ENCODE peak calls at places on chromosomes 13 and 19, in four cellular contexts. C, D, Q and J are unnamed samples. For H3K4me1, the result is how much of the 10 kb centered on the place peaks cover.

GRCh38 chr13:27607125-27607524 is 13.2 kb downstream of the LNX2 start:
- DNase-seq in C (peak), D (no peak), Q (peak), J (no peak)

GRCh38 chr19:8109890-8110662 is 39.3 kb downstream of the FBN3 start:
- DNase-seq in C (no peak), D (no peak), Q (no peak), J (no peak)

GRCh38 chr13:54185101-54185500 is 1156.5 kb downstream of the OLFM4 start:
- DNase-seq in C (no peak), D (no peak), Q (no peak), J (no peak)

GRCh38 chr13:47226516-47226915 is 329.7 kb upstream of the HTR2A start:
- DNase-seq in C (no peak), D (no peak), Q (no peak), J (no peak)

GRCh38 chr19:48624791-48625723 is 5.8 kb downstream of the SPHK2 start:
- DNase-seq in C (no peak), D (peak), Q (no peak), J (no peak)

GRCh38 chr19:57552432-57552831 is 7.2 kb downstream of the ZNF550 start:
- DNase-seq in C (no peak), D (no peak), Q (no peak), J (no peak)

GRCh38 chr13:46593403-46593802 is 40.4 kb downstream of the LRCH1 start:
- DNase-seq in C (no peak), D (no peak), Q (no peak), J (no peak)

GRCh38 chr13:23025848-23026608 is 154.8 kb upstream of the SGCG start:
- DNase-seq in C (no peak), D (no peak), Q (no peak), J (no peak)

GRCh38 chr13:94138831-94139230 is 340.7 kb downstream of the DCT start:
- DNase-seq in C (no peak), D (no peak), Q (no peak), J (no peak)

GRCh38 chr13:27977476-27978300 is 8.6 kb upstream of the CDX2 start:
- DNase-seq in C (peak), D (peak), Q (no peak), J (no peak)

GRCh38 chr13:102878491-102878890 is 32.7 kb downstream of the ERCC5 start:
- DNase-seq in C (no peak), D (peak), Q (no peak), J (no peak)

GRCh38 chr19:18781047-18781600 is 10.0 kb downstream of the COMP start:
- DNase-seq in C (no peak), D (no peak), Q (no peak), J (no peak)

GRCh38 chr19:1272423-1273262 is 2.7 kb upstream of the FAM174C start:
- DNase-seq in C (no peak), D (no peak), Q (no peak), J (peak)
- H3K4me1 ChIP-seq in C (half or more), D (half or more), Q (half or more), J (half or more)

GRCh38 chr13:44158055-44158655 is 215.5 kb upstream of the SERP2 start:
- DNase-seq in C (no peak), D (no peak), Q (no peak), J (no peak)

GRCh38 chr13:44160549-44161278 is 212.9 kb upstream of the SERP2 start:
- DNase-seq in C (no peak), D (no peak), Q (no peak), J (no peak)

GRCh38 chr13:44158741-44159632 is 214.6 kb upstream of the SERP2 start:
- DNase-seq in C (no peak), D (no peak), Q (no peak), J (no peak)

GRCh38 chr13:44157614-44158013 is 216.0 kb upstream of the SERP2 start:
- DNase-seq in C (no peak), D (no peak), Q (no peak), J (no peak)

DNA sequence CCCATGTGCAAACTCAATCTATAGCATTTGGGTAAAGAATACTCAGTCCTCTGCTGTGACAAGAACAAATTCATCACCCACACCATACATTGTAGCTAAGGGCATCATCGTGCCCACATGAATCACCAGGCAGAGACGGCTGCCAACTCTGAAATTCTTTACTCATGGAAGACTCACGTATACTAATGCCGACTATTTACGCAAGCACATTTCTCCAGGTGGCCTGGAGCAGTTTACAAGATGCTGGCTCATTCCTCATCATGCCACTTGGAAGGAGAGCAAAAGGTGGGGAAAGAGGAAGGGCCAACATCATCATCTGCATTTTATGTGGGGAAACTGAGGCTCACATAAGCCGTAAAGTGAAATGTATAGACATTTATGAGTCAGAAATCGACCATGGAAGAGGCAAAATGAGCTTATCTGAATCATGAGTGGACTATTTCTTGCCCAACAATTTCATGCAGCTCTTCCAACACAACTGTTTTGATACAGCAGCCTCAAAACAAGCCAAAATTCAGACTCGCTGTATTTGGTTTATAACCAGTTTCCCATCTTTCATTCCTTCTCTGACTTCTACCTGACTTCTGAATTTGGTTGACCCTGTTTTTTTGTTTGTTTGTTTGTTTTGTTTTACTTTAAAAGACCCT is 213.9 kb upstream of the SERP2 start:
- DNase-seq in C (peak), D (no peak), Q (no peak), J (peak)
- H3K27ac ChIP-seq in C (peak), D (no peak), Q (no peak), J (no peak)

GRCh38 chr13:45257638-45258338 is 56.9 kb upstream of the KCTD4 start:
- DNase-seq in C (no peak), D (no peak), Q (no peak), J (no peak)
- H3K4me1 ChIP-seq in C (under half), D (under half), Q (under half), J (under half)

DNA sequence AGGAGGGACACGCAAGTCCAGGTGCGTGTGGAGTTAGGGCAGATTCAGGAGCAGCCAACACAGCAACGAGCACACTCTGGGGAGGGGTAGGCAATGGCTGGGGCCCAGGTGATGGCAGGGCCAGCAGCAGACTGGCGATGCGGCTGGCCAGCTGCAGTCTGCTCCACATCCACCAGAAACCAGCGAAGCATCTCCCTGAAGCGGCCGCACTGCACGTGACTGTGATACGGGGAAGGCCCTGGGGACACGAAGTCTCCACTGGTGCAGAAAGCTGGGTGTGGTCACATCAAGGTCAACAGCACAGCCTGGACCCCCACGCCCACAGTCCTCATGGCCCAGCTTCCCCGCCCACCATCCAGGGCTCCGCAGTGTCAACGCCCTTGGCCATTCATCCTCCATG is 21.3 kb upstream of the EPHX3 start:
- DNase-seq in C (no peak), D (no peak), Q (no peak), J (no peak)
- H3K27ac ChIP-seq in C (no peak), D (no peak), Q (no peak), J (peak)

GRCh38 chr19:45881909-45882528 is 3.9 kb downstream of the IRF2BP1 start:
- DNase-seq in C (no peak), D (no peak), Q (peak), J (no peak)

GRCh38 chr19:45882652-45883585 is 3.0 kb downstream of the IRF2BP1 start:
- DNase-seq in C (peak), D (peak), Q (peak), J (peak)

GRCh38 chr19:45884682-45885555 is 1.0 kb downstream of the IRF2BP1 start:
- DNase-seq in C (no peak), D (peak), Q (no peak), J (peak)

GRCh38 chr19:45883881-45884681 is 1.9 kb downstream of the IRF2BP1 start:
- DNase-seq in C (no peak), D (no peak), Q (no peak), J (no peak)

DNA sequence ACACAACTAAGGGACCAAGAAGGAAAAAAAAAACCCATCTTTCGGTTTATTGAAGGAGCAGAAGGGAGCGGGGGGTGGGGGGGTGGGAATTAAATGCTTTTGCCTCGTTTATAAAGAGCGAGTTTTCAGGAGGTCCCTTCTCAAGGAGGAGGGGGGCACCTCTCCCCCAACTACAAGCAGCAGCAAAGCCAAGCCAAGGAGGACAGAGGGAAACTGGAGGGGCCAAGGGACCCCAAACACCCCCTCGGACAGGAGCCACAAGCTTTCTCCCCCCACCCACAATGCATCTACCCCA is 2.4 kb downstream of the IRF2BP1 start:
- DNase-seq in C (no peak), D (no peak), Q (no peak), J (no peak)
- H3K4me1 ChIP-seq in C (under half), D (under half), Q (half or more), J (under half)

GRCh38 chr19:3538258-3538929 is 580 bp upstream of the TEKTIP1 start:
- DNase-seq in C (no peak), D (no peak), Q (no peak), J (no peak)
- H3K27ac ChIP-seq in C (no peak), D (no peak), Q (no peak), J (no peak)

GRCh38 chr13:33191425-33192221 is 93.9 kb downstream of the STARD13 start:
- DNase-seq in C (no peak), D (no peak), Q (no peak), J (no peak)
- H3K4me1 ChIP-seq in C (under half), D (under half), Q (half or more), J (under half)

DNA sequence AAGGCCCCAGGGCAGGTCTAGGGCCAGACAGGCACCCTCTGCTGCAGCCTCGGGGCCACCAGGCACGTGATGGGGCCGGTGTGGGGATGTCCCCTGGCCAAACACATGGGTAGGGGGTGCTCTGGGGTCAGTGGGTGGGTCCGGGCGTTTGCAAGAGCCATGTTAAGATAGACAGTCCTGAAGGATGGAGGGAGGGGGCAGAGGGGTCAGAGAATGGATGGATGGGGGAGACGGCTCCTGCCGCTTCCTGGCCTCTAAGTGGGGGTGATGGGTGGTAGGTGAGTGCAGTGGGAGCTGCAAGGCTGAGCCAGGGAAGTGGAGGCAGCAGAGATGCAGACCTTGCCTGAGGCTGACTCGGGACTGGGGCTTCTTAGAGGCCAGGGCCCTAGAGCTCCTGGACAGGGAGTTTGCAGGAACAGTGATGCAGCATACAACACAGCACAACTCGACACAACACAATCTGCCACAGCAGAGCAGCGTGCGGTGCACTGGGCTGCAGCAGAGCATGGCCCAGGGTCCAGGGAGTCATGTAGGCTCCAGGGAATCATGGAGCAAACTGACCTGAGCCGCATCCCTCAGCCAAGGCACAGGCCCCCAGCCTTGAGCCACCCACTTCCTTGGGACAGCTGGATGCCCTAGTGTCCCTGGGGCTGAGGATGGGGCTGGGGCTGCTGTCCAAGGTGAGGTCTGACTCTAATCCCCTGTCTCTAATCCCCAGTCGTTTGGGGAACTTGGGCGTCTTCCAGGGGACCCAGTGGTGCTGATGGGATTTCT is 97.5 kb downstream of the SCGB2B2 start:
- DNase-seq in C (no peak), D (no peak), Q (no peak), J (no peak)
- H3K27ac ChIP-seq in C (no peak), D (no peak), Q (no peak), J (no peak)

GRCh38 chr19:44590245-44591059 is 22.9 kb upstream of the IGSF23 start:
- DNase-seq in C (no peak), D (no peak), Q (no peak), J (no peak)
- H3K4me1 ChIP-seq in C (half or more), D (under half), Q (under half), J (under half)